ENCODE peak calls at places on chromosomes 16 and 17, in nine cellular contexts. One of them, this sample, is unnamed.

GRCh38 chr17:7294614-7295153 is at the start of gene YBX2:
- DNase-seq in T-helper 2 cell: peak
- DNase-seq in EL: peak
- DNase-seq in left lung: peak
- DNase-seq in LHCN-M2: no peak
- DNase-seq in A172: peak
- DNase-seq in thoracic aorta: no peak
- DNase-seq in upper lobe of right lung: peak
- DNase-seq in effector memory CD4-positive, alpha-beta T cell: peak
- DNase-seq in this sample: no peak

GRCh38 chr17:19492140-19492539 is 41.5 kb upstream of the SLC47A1 start:
- DNase-seq in T-helper 2 cell: no peak
- DNase-seq in EL: no peak
- DNase-seq in left lung: no peak
- DNase-seq in LHCN-M2: no peak
- DNase-seq in A172: no peak
- DNase-seq in thoracic aorta: no peak
- DNase-seq in upper lobe of right lung: no peak
- DNase-seq in effector memory CD4-positive, alpha-beta T cell: no peak
- DNase-seq in this sample: no peak

GRCh38 chr17:73232587-73233373 is 28.9 kb downstream of the CPSF4L start:
- DNase-seq in T-helper 2 cell: no peak
- DNase-seq in EL: peak
- DNase-seq in left lung: peak
- DNase-seq in LHCN-M2: peak
- DNase-seq in A172: peak
- DNase-seq in thoracic aorta: no peak
- DNase-seq in upper lobe of right lung: peak
- DNase-seq in effector memory CD4-positive, alpha-beta T cell: no peak
- DNase-seq in this sample: no peak

GRCh38 chr16:10839271-10839661 is 20.7 kb upstream of the TVP23A start:
- DNase-seq in T-helper 2 cell: no peak
- DNase-seq in EL: no peak
- DNase-seq in left lung: no peak
- DNase-seq in LHCN-M2: no peak
- DNase-seq in A172: no peak
- DNase-seq in thoracic aorta: no peak
- DNase-seq in upper lobe of right lung: peak
- DNase-seq in effector memory CD4-positive, alpha-beta T cell: no peak
- DNase-seq in this sample: peak

GRCh38 chr16:57984443-57985203 is 13.7 kb upstream of the CNGB1 start:
- DNase-seq in T-helper 2 cell: peak
- DNase-seq in EL: peak
- DNase-seq in left lung: peak
- DNase-seq in LHCN-M2: no peak
- DNase-seq in A172: no peak
- DNase-seq in thoracic aorta: no peak
- DNase-seq in upper lobe of right lung: peak
- DNase-seq in effector memory CD4-positive, alpha-beta T cell: peak
- DNase-seq in this sample: no peak

GRCh38 chr16:4257646-4258556 is 14.9 kb downstream of the TFAP4 start:
- DNase-seq in T-helper 2 cell: no peak
- DNase-seq in EL: peak
- DNase-seq in left lung: no peak
- DNase-seq in LHCN-M2: peak
- DNase-seq in A172: no peak
- DNase-seq in thoracic aorta: no peak
- DNase-seq in upper lobe of right lung: no peak
- DNase-seq in effector memory CD4-positive, alpha-beta T cell: no peak
- DNase-seq in this sample: no peak

GRCh38 chr17:29292071-29292991 is 1.6 kb downstream of the NUFIP2 start:
- DNase-seq in T-helper 2 cell: peak
- DNase-seq in EL: peak
- DNase-seq in left lung: peak
- DNase-seq in LHCN-M2: peak
- DNase-seq in A172: peak
- DNase-seq in thoracic aorta: peak
- DNase-seq in upper lobe of right lung: peak
- DNase-seq in effector memory CD4-positive, alpha-beta T cell: peak
- DNase-seq in this sample: no peak

GRCh38 chr17:17044846-17045561 is 2.7 kb downstream of the MPRIP start:
- DNase-seq in T-helper 2 cell: no peak
- DNase-seq in EL: peak
- DNase-seq in left lung: no peak
- DNase-seq in LHCN-M2: peak
- DNase-seq in A172: peak
- DNase-seq in thoracic aorta: no peak
- DNase-seq in upper lobe of right lung: peak
- DNase-seq in effector memory CD4-positive, alpha-beta T cell: no peak
- DNase-seq in this sample: no peak

GRCh38 chr17:57879437-57880085 is 29.7 kb upstream of the MRPS23 start:
- DNase-seq in T-helper 2 cell: no peak
- DNase-seq in EL: no peak
- DNase-seq in left lung: no peak
- DNase-seq in LHCN-M2: no peak
- DNase-seq in A172: peak
- DNase-seq in thoracic aorta: no peak
- DNase-seq in upper lobe of right lung: no peak
- DNase-seq in effector memory CD4-positive, alpha-beta T cell: no peak
- DNase-seq in this sample: no peak

GRCh38 chr16:88809676-88810165 is 2.0 kb downstream of the APRT start:
- DNase-seq in T-helper 2 cell: no peak
- DNase-seq in EL: no peak
- DNase-seq in left lung: no peak
- DNase-seq in LHCN-M2: no peak
- DNase-seq in A172: no peak
- DNase-seq in thoracic aorta: no peak
- DNase-seq in upper lobe of right lung: peak
- DNase-seq in effector memory CD4-positive, alpha-beta T cell: no peak
- DNase-seq in this sample: no peak

GRCh38 chr17:6427284-6427781 is 7.6 kb downstream of the AIPL1 start:
- DNase-seq in T-helper 2 cell: peak
- DNase-seq in EL: peak
- DNase-seq in left lung: no peak
- DNase-seq in LHCN-M2: peak
- DNase-seq in A172: peak
- DNase-seq in thoracic aorta: no peak
- DNase-seq in upper lobe of right lung: no peak
- DNase-seq in effector memory CD4-positive, alpha-beta T cell: peak
- DNase-seq in this sample: no peak

GRCh38 chr17:58409432-58409831 is 7.9 kb downstream of the RNF43 start:
- DNase-seq in T-helper 2 cell: no peak
- DNase-seq in EL: no peak
- DNase-seq in left lung: no peak
- DNase-seq in LHCN-M2: no peak
- DNase-seq in A172: no peak
- DNase-seq in thoracic aorta: no peak
- DNase-seq in upper lobe of right lung: no peak
- DNase-seq in effector memory CD4-positive, alpha-beta T cell: no peak
- DNase-seq in this sample: no peak

GRCh38 chr17:58338454-58338841 is 9.9 kb upstream of the TSPOAP1 start:
- DNase-seq in T-helper 2 cell: no peak
- DNase-seq in EL: no peak
- DNase-seq in left lung: no peak
- DNase-seq in LHCN-M2: no peak
- DNase-seq in A172: no peak
- DNase-seq in thoracic aorta: no peak
- DNase-seq in upper lobe of right lung: no peak
- DNase-seq in effector memory CD4-positive, alpha-beta T cell: no peak
- DNase-seq in this sample: no peak

GRCh38 chr17:50981279-50981678 is 115.1 kb upstream of the TOB1 start:
- DNase-seq in T-helper 2 cell: no peak
- DNase-seq in EL: no peak
- DNase-seq in left lung: no peak
- DNase-seq in LHCN-M2: no peak
- DNase-seq in A172: no peak
- DNase-seq in thoracic aorta: no peak
- DNase-seq in upper lobe of right lung: no peak
- DNase-seq in effector memory CD4-positive, alpha-beta T cell: no peak
- DNase-seq in this sample: no peak

GRCh38 chr16:90031931-90032663 is 12.8 kb upstream of the DBNDD1 start:
- DNase-seq in T-helper 2 cell: no peak
- DNase-seq in EL: peak
- DNase-seq in left lung: no peak
- DNase-seq in LHCN-M2: peak
- DNase-seq in A172: no peak
- DNase-seq in thoracic aorta: no peak
- DNase-seq in upper lobe of right lung: no peak
- DNase-seq in effector memory CD4-positive, alpha-beta T cell: no peak
- DNase-seq in this sample: no peak

GRCh38 chr16:70740919-70741778 is 55.3 kb upstream of the MTSS2 start:
- DNase-seq in T-helper 2 cell: no peak
- DNase-seq in EL: peak
- DNase-seq in left lung: no peak
- DNase-seq in LHCN-M2: peak
- DNase-seq in A172: peak
- DNase-seq in thoracic aorta: no peak
- DNase-seq in upper lobe of right lung: no peak
- DNase-seq in effector memory CD4-positive, alpha-beta T cell: no peak
- DNase-seq in this sample: no peak

GRCh38 chr16:57801098-57801855 is 1.0 kb downstream of the KIFC3 start:
- DNase-seq in T-helper 2 cell: no peak
- DNase-seq in EL: peak
- DNase-seq in left lung: no peak
- DNase-seq in LHCN-M2: peak
- DNase-seq in A172: peak
- DNase-seq in thoracic aorta: no peak
- DNase-seq in upper lobe of right lung: no peak
- DNase-seq in effector memory CD4-positive, alpha-beta T cell: no peak
- DNase-seq in this sample: no peak

GRCh38 chr17:75512946-75513666 is 2.2 kb downstream of the CASKIN2 start:
- DNase-seq in T-helper 2 cell: no peak
- DNase-seq in EL: peak
- DNase-seq in left lung: no peak
- DNase-seq in LHCN-M2: peak
- DNase-seq in A172: no peak
- DNase-seq in thoracic aorta: no peak
- DNase-seq in upper lobe of right lung: no peak
- DNase-seq in effector memory CD4-positive, alpha-beta T cell: no peak
- DNase-seq in this sample: no peak

GRCh38 chr17:7656958-7657715 is 6.4 kb downstream of the ATP1B2 start:
- DNase-seq in T-helper 2 cell: no peak
- DNase-seq in EL: no peak
- DNase-seq in left lung: no peak
- DNase-seq in LHCN-M2: no peak
- DNase-seq in A172: no peak
- DNase-seq in thoracic aorta: no peak
- DNase-seq in upper lobe of right lung: no peak
- DNase-seq in effector memory CD4-positive, alpha-beta T cell: no peak
- DNase-seq in this sample: no peak